ENCODE peak calls at places on chromosomes 4 and X, in six cellular contexts. A is heart left ventricle, V is suprapubic skin, K is transverse colon, N is testis, T is Karpas-422. M is an unnamed sample.

GRCh38 chr4:140136509-140136908 is 17.5 kb downstream of the MAML3 start:
- DNase-seq in K (no peak), T (no peak), A (no peak), N (no peak), V (no peak), M (no peak)

GRCh38 chrX:105695451-105695850 is 126.9 kb upstream of the NRK start:
- DNase-seq in K (no peak), A (no peak), N (no peak), T (no peak), V (no peak), M (no peak)

GRCh38 chrX:39826813-39827543 is 270.8 kb downstream of the BCOR start:
- DNase-seq in V (no peak), T (peak; percentile 45), N (no peak), K (no peak), A (no peak), M (no peak)

GRCh38 chr4:37956941-37957340 is 3.3 kb upstream of the PTTG2 start:
- DNase-seq in V (no peak), A (no peak), K (no peak), T (no peak), N (no peak), M (no peak)

GRCh38 chr4:76498550-76498949 is 63.5 kb downstream of the SHROOM3 start:
- DNase-seq in A (no peak), T (no peak), N (no peak), V (no peak), K (no peak), M (no peak)

GRCh38 chr4:72909461-72909860 is 160.1 kb downstream of the COX18 start:
- DNase-seq in N (peak; percentile 31), K (no peak), T (peak; percentile 63), A (no peak), V (no peak), M (no peak)

GRCh38 chr4:121656269-121656641 is 40.5 kb downstream of the ANXA5 start:
- DNase-seq in N (peak; percentile 78), A (peak; percentile 33), K (peak; percentile 10), V (no peak), T (peak; percentile 82), M (peak; percentile 52)

GRCh38 chr4:97238956-97239698 is 904.1 kb downstream of the STPG2 start:
- DNase-seq in A (no peak), T (no peak), N (no peak), K (no peak), V (no peak), M (peak; percentile 4)

GRCh38 chr4:53012738-53013137 is 150.6 kb downstream of the RASL11B start:
- DNase-seq in T (no peak), K (no peak), V (no peak), N (no peak), A (no peak), M (no peak)

GRCh38 chrX:4850312-4850711 is 1136.9 kb upstream of the PRKX start:
- DNase-seq in K (no peak), T (no peak), A (no peak), V (no peak), N (no peak), M (no peak)

GRCh38 chrX:41302293-41302868 is 31.6 kb upstream of the DDX3X start:
- DNase-seq in V (no peak), N (no peak), A (no peak), T (no peak), K (no peak), M (no peak)

GRCh38 chr4:98802673-98803286 is 126.2 kb downstream of the EIF4E start:
- DNase-seq in A (no peak), N (no peak), T (no peak), K (no peak), V (no peak), M (no peak)

GRCh38 chr4:186266699-186267467 is 894 bp downstream of the F11 start:
- DNase-seq in T (no peak), A (no peak), N (peak; percentile 28), K (no peak), V (no peak), M (no peak)

GRCh38 chr4:2790583-2791517 is 2.0 kb upstream of the SH3BP2 start:
- DNase-seq in N (no peak), A (peak; percentile 30), T (no peak), V (peak; percentile 63), K (no peak), M (no peak)

GRCh38 chr4:75658881-75659280 is 14.3 kb downstream of the G3BP2 start:
- DNase-seq in K (no peak), A (no peak), N (no peak), V (no peak), T (no peak), M (no peak)

GRCh38 chr4:128130621-128131020 is 69.5 kb downstream of the LARP1B start:
- DNase-seq in N (no peak), T (no peak), K (no peak), A (no peak), V (no peak), M (no peak)

GRCh38 chrX:13506574-13506973 is 62.8 kb upstream of the EGFL6 start:
- DNase-seq in V (no peak), K (peak; percentile 56), N (peak; percentile 22), A (peak; percentile 13), T (peak; percentile 81), M (peak; percentile 43)

GRCh38 chr4:37903901-37904300 is 13.0 kb downstream of the TBC1D1 start:
- DNase-seq in N (no peak), K (no peak), T (no peak), A (no peak), V (no peak), M (no peak)

GRCh38 chr4:20403317-20403716 is 151.6 kb downstream of the SLIT2 start:
- DNase-seq in V (no peak), N (no peak), A (no peak), T (peak; percentile 77), K (no peak), M (no peak)

GRCh38 chr4:86586160-86586572 is 7.9 kb upstream of the PTPN13 start:
- DNase-seq in A (no peak), T (no peak), V (no peak), N (no peak), K (no peak), M (no peak)

GRCh38 chrX:154365997-154366665 is 8.3 kb downstream of the FLNA start:
- DNase-seq in N (no peak), K (no peak), V (no peak), T (no peak), A (no peak), M (no peak)

GRCh38 chrX:147920161-147920666 is 8.5 kb downstream of the FMR1 start:
- DNase-seq in A (no peak), V (no peak), K (no peak), T (no peak), N (no peak), M (no peak)

GRCh38 chrX:129650821-129651510 is 3.8 kb downstream of the APLN start:
- DNase-seq in K (no peak), T (no peak), V (no peak), A (no peak), N (no peak), M (no peak)

GRCh38 chrX:129653181-129653984 is 1.4 kb downstream of the APLN start:
- DNase-seq in K (no peak), A (peak; percentile 18), V (no peak), T (no peak), N (no peak), M (no peak)

GRCh38 chrX:129652565-129653169 is 2.1 kb downstream of the APLN start:
- DNase-seq in V (no peak), T (no peak), N (no peak), A (no peak), K (no peak), M (no peak)

GRCh38 chrX:129650183-129650689 is 4.5 kb downstream of the APLN start:
- DNase-seq in T (no peak), K (no peak), N (no peak), A (no peak), V (no peak), M (no peak)

DNA sequence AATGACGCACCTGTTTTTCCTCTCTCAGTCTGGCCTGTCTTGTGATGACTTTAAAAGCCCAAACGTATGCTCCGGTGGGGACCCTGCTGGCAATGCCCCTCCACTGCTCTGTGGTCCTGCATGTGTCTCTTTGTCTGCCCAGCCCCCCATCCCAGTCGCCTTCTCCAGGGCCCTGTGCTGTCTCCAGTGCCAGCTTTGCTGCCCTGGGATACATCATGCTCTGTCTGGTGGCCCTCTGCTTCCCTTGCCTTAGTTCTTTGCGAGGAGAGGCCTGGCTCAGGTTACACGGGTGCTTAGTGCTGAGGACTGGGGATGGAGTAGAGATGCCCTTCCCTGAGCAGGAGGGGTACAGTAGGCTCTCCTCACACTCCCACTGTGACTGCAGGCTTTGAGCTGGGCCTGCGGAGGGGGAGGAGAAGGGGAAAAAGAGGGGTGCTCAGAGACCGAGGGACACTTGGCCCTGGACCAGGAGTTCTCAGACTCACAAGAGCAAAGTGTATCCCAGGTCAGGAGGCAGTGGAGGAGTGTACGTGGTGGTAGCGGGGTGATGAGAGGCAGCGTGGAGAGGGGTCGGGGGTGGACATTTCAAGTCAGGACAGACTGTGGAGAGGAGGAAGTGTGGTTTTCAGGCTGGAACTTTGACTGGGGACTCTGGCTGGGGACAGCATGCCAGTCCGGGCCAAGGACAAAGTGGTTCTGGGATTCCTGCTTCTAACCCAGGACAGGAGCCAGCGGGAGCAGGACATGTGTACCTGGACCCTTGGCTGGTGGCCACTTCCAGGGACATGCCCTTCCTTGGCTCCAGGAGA is 2.8 kb downstream of the APLN start:
- DNase-seq in A (no peak), T (no peak), K (no peak), N (no peak), V (no peak), M (no peak)
- H3K4me3 ChIP-seq in A (no peak overlapping the region), T (no peak overlapping the region), K (no peak overlapping the region), N (no peak overlapping the region), V (no peak overlapping the region), M (no peak overlapping the region)

DNA sequence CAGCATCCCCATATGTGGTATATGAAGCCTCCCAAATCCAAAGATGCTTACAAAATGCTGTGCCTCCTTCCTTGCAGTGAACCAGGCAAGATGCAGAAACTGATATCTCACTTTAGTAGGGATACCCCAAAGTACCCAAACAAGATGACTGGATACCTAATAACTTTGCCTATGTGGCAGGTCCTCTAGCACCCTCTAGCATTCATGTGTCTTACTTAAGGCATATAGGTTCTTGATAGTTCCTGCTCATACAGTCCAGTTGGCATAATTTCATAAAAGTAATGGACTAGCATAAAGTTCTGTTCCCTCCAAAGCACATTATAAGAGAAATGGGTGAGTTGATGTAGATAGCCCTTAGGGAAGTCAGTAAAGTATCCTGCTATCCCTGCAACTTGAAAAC is 36.8 kb upstream of the SPP1 start:
- DNase-seq in A (no peak), V (no peak), N (no peak), T (peak; percentile 44), K (no peak), M (no peak)
- H3K4me1 ChIP-seq in A (no peaks in the 10 kb centered on the region), V (no peaks in the 10 kb centered on the region), N (no peaks in the 10 kb centered on the region), T (no peaks in the 10 kb centered on the region), K (no peaks in the 10 kb centered on the region), M (no peaks in the 10 kb centered on the region)

DNA sequence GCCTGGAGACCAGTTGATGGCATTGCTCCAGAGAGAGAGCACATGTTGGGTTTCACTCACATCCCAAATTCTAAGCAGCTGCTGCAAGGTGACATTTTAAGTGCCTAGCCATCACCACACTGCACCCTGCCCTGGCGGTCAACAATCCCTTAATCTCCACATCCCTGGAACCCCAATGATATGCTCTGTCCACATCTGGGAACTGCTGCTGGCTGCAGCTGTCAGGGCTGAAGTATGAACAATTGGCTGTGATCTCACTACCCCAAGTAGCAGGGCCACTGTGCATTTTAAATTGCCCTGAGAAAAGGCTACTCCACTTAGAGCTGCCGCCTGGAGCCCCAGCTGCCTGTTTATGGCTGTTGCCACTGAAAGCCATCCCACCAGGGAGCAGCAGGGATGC is 190.6 kb downstream of the ACTRT1 start:
- DNase-seq in T (no peak), K (no peak), N (no peak), V (no peak), A (no peak), M (no peak)
- H3K27me3 ChIP-seq in T (no peaks in the 10 kb centered on the region), K (no peaks in the 10 kb centered on the region), N (no peaks in the 10 kb centered on the region), V (no peaks in the 10 kb centered on the region), A (no peaks in the 10 kb centered on the region), M (no peaks in the 10 kb centered on the region)

GRCh38 chrX:145817299-145817665 is 347 bp upstream of the SLITRK2 start:
- DNase-seq in N (no peak), K (no peak), A (no peak), V (no peak), T (no peak), M (no peak)
- H3K4me3 ChIP-seq in N (no peak overlapping the region), K (no peak overlapping the region), A (no peak overlapping the region), V (peak overlapping the region; percentile 53), T (no peak overlapping the region), M (no peak overlapping the region)